ENCODE peak calls at places on chromosomes 13 and 19, in ten cellular contexts. One of them, this sample, is unnamed.

GRCh38 chr13:42047561-42048322 is 706 bp upstream of the DGKH start:
- DNase-seq in fibroblast of the aortic adventitia: peak; percentile 78
- DNase-seq in WERI-Rb-1: peak; percentile 28
- DNase-seq in activated naive CD8-positive, alpha-beta T cell treated with anti-CD3 and anti-CD28 coated beads for 36 hours: peak; percentile 47
- DNase-seq in NCI-H446: peak; percentile 18
- DNase-seq in AG08395: peak; percentile 56
- DNase-seq in thoracic aorta: no peak
- DNase-seq in NCI-H1092: peak; percentile 17
- DNase-seq in stimulated activated CD4-positive, alpha-beta T cell treated with anti-CD3 and anti-CD28 coated beads, Interleukin-1b, Interleukin-23, amount 100 ng/mL, for 48 hours: peak; percentile 16
- DNase-seq in effector memory CD4-positive, alpha-beta T cell: no peak
- DNase-seq in this sample: peak; percentile 55

GRCh38 chr13:108957369-108958012 is 328.1 kb downstream of the MYO16 start:
- DNase-seq in WERI-Rb-1: no peak
- DNase-seq in activated naive CD8-positive, alpha-beta T cell treated with anti-CD3 and anti-CD28 coated beads for 36 hours: no peak
- DNase-seq in AG08395: peak; percentile 67
- DNase-seq in NCI-H446: no peak
- DNase-seq in thoracic aorta: no peak
- DNase-seq in fibroblast of the aortic adventitia: peak; percentile 89
- DNase-seq in effector memory CD4-positive, alpha-beta T cell: no peak
- DNase-seq in stimulated activated CD4-positive, alpha-beta T cell treated with anti-CD3 and anti-CD28 coated beads, Interleukin-1b, Interleukin-23, amount 100 ng/mL, for 48 hours: no peak
- DNase-seq in NCI-H1092: no peak
- DNase-seq in this sample: no peak

GRCh38 chr19:18122860-18123795 is 25.6 kb downstream of the MAST3 start:
- DNase-seq in stimulated activated CD4-positive, alpha-beta T cell treated with anti-CD3 and anti-CD28 coated beads, Interleukin-1b, Interleukin-23, amount 100 ng/mL, for 48 hours: no peak
- DNase-seq in AG08395: no peak
- DNase-seq in WERI-Rb-1: peak; percentile 35
- DNase-seq in thoracic aorta: no peak
- DNase-seq in effector memory CD4-positive, alpha-beta T cell: no peak
- DNase-seq in NCI-H446: no peak
- DNase-seq in activated naive CD8-positive, alpha-beta T cell treated with anti-CD3 and anti-CD28 coated beads for 36 hours: no peak
- DNase-seq in NCI-H1092: no peak
- DNase-seq in fibroblast of the aortic adventitia: no peak
- DNase-seq in this sample: no peak

GRCh38 chr19:11453468-11454341 is 18.3 kb downstream of the PRKCSH start:
- DNase-seq in AG08395: no peak
- DNase-seq in NCI-H446: no peak
- DNase-seq in activated naive CD8-positive, alpha-beta T cell treated with anti-CD3 and anti-CD28 coated beads for 36 hours: no peak
- DNase-seq in WERI-Rb-1: no peak
- DNase-seq in NCI-H1092: no peak
- DNase-seq in thoracic aorta: no peak
- DNase-seq in effector memory CD4-positive, alpha-beta T cell: no peak
- DNase-seq in stimulated activated CD4-positive, alpha-beta T cell treated with anti-CD3 and anti-CD28 coated beads, Interleukin-1b, Interleukin-23, amount 100 ng/mL, for 48 hours: no peak
- DNase-seq in fibroblast of the aortic adventitia: no peak
- DNase-seq in this sample: no peak

GRCh38 chr19:6223461-6224307 is 56.1 kb downstream of the MLLT1 start:
- DNase-seq in effector memory CD4-positive, alpha-beta T cell: no peak
- DNase-seq in thoracic aorta: no peak
- DNase-seq in WERI-Rb-1: no peak
- DNase-seq in fibroblast of the aortic adventitia: no peak
- DNase-seq in activated naive CD8-positive, alpha-beta T cell treated with anti-CD3 and anti-CD28 coated beads for 36 hours: no peak
- DNase-seq in NCI-H1092: no peak
- DNase-seq in NCI-H446: no peak
- DNase-seq in stimulated activated CD4-positive, alpha-beta T cell treated with anti-CD3 and anti-CD28 coated beads, Interleukin-1b, Interleukin-23, amount 100 ng/mL, for 48 hours: no peak
- DNase-seq in AG08395: no peak
- DNase-seq in this sample: no peak

GRCh38 chr19:47309038-47309437 is 623 bp upstream of the C5AR1 start:
- DNase-seq in thoracic aorta: no peak
- DNase-seq in NCI-H1092: no peak
- DNase-seq in fibroblast of the aortic adventitia: peak; percentile 83
- DNase-seq in AG08395: peak; percentile 57
- DNase-seq in effector memory CD4-positive, alpha-beta T cell: no peak
- DNase-seq in WERI-Rb-1: no peak
- DNase-seq in stimulated activated CD4-positive, alpha-beta T cell treated with anti-CD3 and anti-CD28 coated beads, Interleukin-1b, Interleukin-23, amount 100 ng/mL, for 48 hours: no peak
- DNase-seq in NCI-H446: no peak
- DNase-seq in activated naive CD8-positive, alpha-beta T cell treated with anti-CD3 and anti-CD28 coated beads for 36 hours: no peak
- DNase-seq in this sample: no peak

GRCh38 chr19:18401580-18402112 is 4.2 kb upstream of the LRRC25 start:
- DNase-seq in activated naive CD8-positive, alpha-beta T cell treated with anti-CD3 and anti-CD28 coated beads for 36 hours: no peak
- DNase-seq in fibroblast of the aortic adventitia: peak; percentile 78
- DNase-seq in WERI-Rb-1: no peak
- DNase-seq in stimulated activated CD4-positive, alpha-beta T cell treated with anti-CD3 and anti-CD28 coated beads, Interleukin-1b, Interleukin-23, amount 100 ng/mL, for 48 hours: no peak
- DNase-seq in AG08395: peak; percentile 55
- DNase-seq in thoracic aorta: no peak
- DNase-seq in NCI-H446: no peak
- DNase-seq in NCI-H1092: no peak
- DNase-seq in effector memory CD4-positive, alpha-beta T cell: no peak
- DNase-seq in this sample: peak; percentile 27

GRCh38 chr13:20831933-20832332 is 58.2 kb upstream of the EEF1AKMT1 start:
- DNase-seq in activated naive CD8-positive, alpha-beta T cell treated with anti-CD3 and anti-CD28 coated beads for 36 hours: no peak
- DNase-seq in fibroblast of the aortic adventitia: no peak
- DNase-seq in NCI-H1092: no peak
- DNase-seq in WERI-Rb-1: peak; percentile 79
- DNase-seq in NCI-H446: no peak
- DNase-seq in AG08395: no peak
- DNase-seq in stimulated activated CD4-positive, alpha-beta T cell treated with anti-CD3 and anti-CD28 coated beads, Interleukin-1b, Interleukin-23, amount 100 ng/mL, for 48 hours: no peak
- DNase-seq in effector memory CD4-positive, alpha-beta T cell: no peak
- DNase-seq in thoracic aorta: no peak
- DNase-seq in this sample: no peak

GRCh38 chr19:34960103-34960805 is 3.8 kb downstream of the ZNF792 start:
- DNase-seq in fibroblast of the aortic adventitia: peak; percentile 35
- DNase-seq in effector memory CD4-positive, alpha-beta T cell: no peak
- DNase-seq in thoracic aorta: no peak
- DNase-seq in NCI-H446: no peak
- DNase-seq in activated naive CD8-positive, alpha-beta T cell treated with anti-CD3 and anti-CD28 coated beads for 36 hours: no peak
- DNase-seq in stimulated activated CD4-positive, alpha-beta T cell treated with anti-CD3 and anti-CD28 coated beads, Interleukin-1b, Interleukin-23, amount 100 ng/mL, for 48 hours: no peak
- DNase-seq in AG08395: peak; percentile 52
- DNase-seq in WERI-Rb-1: no peak
- DNase-seq in NCI-H1092: no peak
- DNase-seq in this sample: no peak

GRCh38 chr19:54561840-54562239 is 11.8 kb upstream of the LILRA2 start:
- DNase-seq in effector memory CD4-positive, alpha-beta T cell: no peak
- DNase-seq in thoracic aorta: no peak
- DNase-seq in AG08395: no peak
- DNase-seq in NCI-H1092: no peak
- DNase-seq in WERI-Rb-1: no peak
- DNase-seq in stimulated activated CD4-positive, alpha-beta T cell treated with anti-CD3 and anti-CD28 coated beads, Interleukin-1b, Interleukin-23, amount 100 ng/mL, for 48 hours: no peak
- DNase-seq in activated naive CD8-positive, alpha-beta T cell treated with anti-CD3 and anti-CD28 coated beads for 36 hours: no peak
- DNase-seq in fibroblast of the aortic adventitia: no peak
- DNase-seq in NCI-H446: no peak
- DNase-seq in this sample: no peak

GRCh38 chr13:40550130-40550529 is 116.3 kb downstream of the FOXO1 start:
- DNase-seq in thoracic aorta: no peak
- DNase-seq in NCI-H446: no peak
- DNase-seq in effector memory CD4-positive, alpha-beta T cell: no peak
- DNase-seq in AG08395: no peak
- DNase-seq in activated naive CD8-positive, alpha-beta T cell treated with anti-CD3 and anti-CD28 coated beads for 36 hours: no peak
- DNase-seq in NCI-H1092: no peak
- DNase-seq in WERI-Rb-1: no peak
- DNase-seq in stimulated activated CD4-positive, alpha-beta T cell treated with anti-CD3 and anti-CD28 coated beads, Interleukin-1b, Interleukin-23, amount 100 ng/mL, for 48 hours: no peak
- DNase-seq in fibroblast of the aortic adventitia: no peak
- DNase-seq in this sample: no peak

GRCh38 chr13:108915095-108915633 is 285.8 kb downstream of the MYO16 start:
- DNase-seq in AG08395: peak; percentile 41
- DNase-seq in fibroblast of the aortic adventitia: peak; percentile 76
- DNase-seq in NCI-H446: no peak
- DNase-seq in effector memory CD4-positive, alpha-beta T cell: no peak
- DNase-seq in stimulated activated CD4-positive, alpha-beta T cell treated with anti-CD3 and anti-CD28 coated beads, Interleukin-1b, Interleukin-23, amount 100 ng/mL, for 48 hours: no peak
- DNase-seq in NCI-H1092: no peak
- DNase-seq in thoracic aorta: no peak
- DNase-seq in activated naive CD8-positive, alpha-beta T cell treated with anti-CD3 and anti-CD28 coated beads for 36 hours: no peak
- DNase-seq in WERI-Rb-1: no peak
- DNase-seq in this sample: peak; percentile 1

GRCh38 chr13:51297556-51297955 is 41.9 kb upstream of the SERPINE3 start:
- DNase-seq in thoracic aorta: no peak
- DNase-seq in activated naive CD8-positive, alpha-beta T cell treated with anti-CD3 and anti-CD28 coated beads for 36 hours: no peak
- DNase-seq in effector memory CD4-positive, alpha-beta T cell: no peak
- DNase-seq in NCI-H1092: no peak
- DNase-seq in NCI-H446: no peak
- DNase-seq in stimulated activated CD4-positive, alpha-beta T cell treated with anti-CD3 and anti-CD28 coated beads, Interleukin-1b, Interleukin-23, amount 100 ng/mL, for 48 hours: no peak
- DNase-seq in fibroblast of the aortic adventitia: no peak
- DNase-seq in AG08395: no peak
- DNase-seq in WERI-Rb-1: peak; percentile 9
- DNase-seq in this sample: no peak